ENCODE peak calls at places on chromosomes 13 and 19, in six cellular contexts. G is Peyer's patch, B is lower leg skin, N is type B pancreatic cell, S is heart right ventricle, M is AG04450. P is an unnamed sample.

GRCh38 chr13:24911135-24911524 is 147.2 kb downstream of the RNF17 start:
- DNase-seq in G (no peak), B (no peak), N (no peak), S (no peak), M (no peak), P (no peak)

GRCh38 chr13:44244288-44244687 is 129.3 kb upstream of the SERP2 start:
- DNase-seq in G (no peak), B (no peak), N (no peak), S (no peak), M (no peak), P (no peak)

GRCh38 chr19:42287826-42288107 is 14.2 kb upstream of the PRR19 start:
- DNase-seq in G (no peak), B (peak), N (no peak), S (no peak), M (no peak), P (no peak)

GRCh38 chr13:76016799-76017198 is 380.7 kb downstream of the LMO7 start:
- DNase-seq in G (no peak), B (no peak), N (no peak), S (no peak), M (no peak), P (no peak)

GRCh38 chr19:52722062-52723005 is 12.5 kb downstream of the ZNF611 start:
- DNase-seq in G (no peak), B (peak), N (no peak), S (no peak), M (peak), P (no peak)

GRCh38 chr13:102484329-102484728 is 82.5 kb upstream of the FGF14 start:
- DNase-seq in G (no peak), B (no peak), N (no peak), S (no peak), M (no peak), P (no peak)

GRCh38 chr19:23160766-23161165 is 43.9 kb downstream of the ZNF730 start:
- DNase-seq in G (no peak), B (no peak), N (no peak), S (no peak), M (no peak), P (no peak)

GRCh38 chr19:35768082-35768421 is 7.3 kb upstream of the ARHGAP33 start:
- DNase-seq in G (no peak), B (no peak), N (peak), S (no peak), M (no peak), P (no peak)

GRCh38 chr13:92886535-92887098 is 340.0 kb upstream of the GPC6 start:
- DNase-seq in G (no peak), B (no peak), N (no peak), S (no peak), M (no peak), P (no peak)

GRCh38 chr13:97121894-97122293 is 100.2 kb upstream of the MBNL2 start:
- DNase-seq in G (no peak), B (no peak), N (no peak), S (no peak), M (no peak), P (no peak)

GRCh38 chr19:40242480-40242879 is 16.0 kb upstream of the CCNP start:
- DNase-seq in G (no peak), B (no peak), N (no peak), S (no peak), M (no peak), P (no peak)

GRCh38 chr13:23506071-23506820 is 64.0 kb upstream of the TNFRSF19 start:
- DNase-seq in G (no peak), B (no peak), N (no peak), S (no peak), M (no peak), P (no peak)

GRCh38 chr13:21674271-21675009 is 3.6 kb downstream of the FGF9 start:
- DNase-seq in G (no peak), B (no peak), N (no peak), S (peak), M (no peak), P (no peak)

GRCh38 chr19:48630289-48631036 is 6.7 kb downstream of the DBP start:
- DNase-seq in G (no peak), B (peak), N (no peak), S (peak), M (no peak), P (no peak)

GRCh38 chr13:85544756-85545155 is 254.5 kb downstream of the SLITRK6 start:
- DNase-seq in G (no peak), B (no peak), N (no peak), S (no peak), M (no peak), P (no peak)

GRCh38 chr19:36215276-36216171 is 618 bp downstream of the ZNF146 start:
- DNase-seq in G (peak), B (no peak), N (no peak), S (no peak), M (no peak), P (no peak)

GRCh38 chr13:99113351-99113750 is 87.3 kb upstream of the UBAC2 start:
- DNase-seq in G (no peak), B (no peak), N (no peak), S (no peak), M (no peak), P (peak)

GRCh38 chr13:97344250-97345175 is 89.5 kb upstream of the RAP2A start:
- DNase-seq in G (no peak), B (no peak), N (no peak), S (peak), M (no peak), P (no peak)

GRCh38 chr19:5799247-5800241 is 5.3 kb upstream of the NRTN start:
- DNase-seq in G (no peak), B (no peak), N (no peak), S (peak), M (no peak), P (no peak)

GRCh38 chr13:110377178-110378175 is 70.4 kb downstream of the COL4A2 start:
- DNase-seq in G (no peak), B (no peak), N (no peak), S (no peak), M (no peak), P (no peak)

GRCh38 chr13:71517004-71517403 is 350.0 kb downstream of the DACH1 start:
- DNase-seq in G (no peak), B (no peak), N (no peak), S (no peak), M (no peak), P (no peak)

GRCh38 chr13:26656919-26657318 is 99.4 kb downstream of the WASF3 start:
- DNase-seq in G (no peak), B (no peak), N (no peak), S (no peak), M (peak), P (no peak)
- TF ChIP-seq CTCF in G (no peak), B (no peak), N (peak), S (no peak), M (peak), P (peak)

GRCh38 chr13:52026246-52026626 is 1.7 kb downstream of the UTP14C start:
- DNase-seq in G (no peak), B (no peak), N (no peak), S (no peak), M (no peak), P (no peak)
- TF ChIP-seq CTCF in G (no peak), B (no peak), N (no peak), S (no peak), M (no peak), P (no peak)

GRCh38 chr19:44757057-44757734 is 8.7 kb downstream of the BCL3 start:
- DNase-seq in G (no peak), B (peak), N (no peak), S (peak), M (no peak), P (no peak)
- TF ChIP-seq CTCF in G (no peak), B (no peak), N (no peak), S (no peak), M (no peak), P (no peak)

GRCh38 chr19:38718747-38719543 is 25.3 kb downstream of the CAPN12 start:
- DNase-seq in G (no peak), B (no peak), N (no peak), S (peak), M (no peak), P (peak)
- TF ChIP-seq CTCF in G (no peak), B (no peak), N (peak), S (peak), M (peak), P (peak)

DNA sequence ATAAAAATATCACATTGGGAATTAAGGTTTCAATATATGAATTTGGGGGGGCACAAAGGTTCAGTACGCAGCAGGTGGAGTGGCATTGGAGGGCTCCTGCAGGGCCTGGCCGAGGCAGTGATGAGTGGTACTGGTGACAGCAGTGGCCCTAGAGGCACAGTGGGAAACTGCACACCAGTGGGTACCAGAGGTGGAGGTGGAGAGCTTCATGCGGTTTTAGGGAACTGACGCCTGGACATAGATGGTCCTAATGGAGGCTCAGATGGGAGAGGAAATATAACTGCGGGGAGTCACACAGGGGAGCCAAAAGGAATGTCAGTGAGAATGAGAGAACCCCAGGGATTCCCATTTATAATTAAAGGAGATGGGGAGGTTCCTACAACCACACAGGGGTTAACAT is 156.2 kb downstream of the COG6 start:
- DNase-seq in G (no peak), B (no peak), N (no peak), S (no peak), M (no peak), P (no peak)
- TF ChIP-seq CTCF in G (no peak), B (no peak), N (peak), S (no peak), M (no peak), P (no peak)

P was measured in osteocyte.